ENCODE peak calls at places on chromosome 19, in four cellular contexts. T, G, X and F are unnamed samples.

GRCh38 chr19:46297700-46298476 is 1.0 kb downstream of the HIF3A start:
- DNase-seq in X (no peak), T (no peak), G (no peak), F (no peak)

GRCh38 chr19:48963371-48964204 is 1.5 kb upstream of the FTL start:
- DNase-seq in T (no peak), G (peak; percentile 90), X (peak; percentile 80), F (peak; percentile 48)

GRCh38 chr19:49442354-49442753 is 1.0 kb upstream of the SLC17A7 start:
- DNase-seq in X (no peak), G (no peak), T (no peak), F (no peak)

GRCh38 chr19:39410620-39411005 is 1.9 kb upstream of the PLEKHG2 start:
- DNase-seq in T (no peak), X (no peak), G (no peak), F (no peak)

GRCh38 chr19:49560358-49560900 is 19.9 kb downstream of the NOSIP start:
- DNase-seq in X (no peak), T (no peak), G (peak; percentile 60), F (no peak)

GRCh38 chr19:47618771-47619170 is 9.8 kb downstream of the BICRA start:
- DNase-seq in T (no peak), X (no peak), G (no peak), F (no peak)

GRCh38 chr19:3603121-3603841 is 3.4 kb downstream of the TBXA2R start:
- DNase-seq in X (no peak), T (peak; percentile 64), G (no peak), F (no peak)

GRCh38 chr19:48544856-48545750 is 6.9 kb upstream of the SULT2B1 start:
- DNase-seq in G (peak; percentile 72), T (no peak), X (no peak), F (no peak)

GRCh38 chr19:38549061-38549460 is 68.7 kb downstream of the MAP4K1 start:
- DNase-seq in X (no peak), T (no peak), G (no peak), F (no peak)

GRCh38 chr19:42349378-42350107 is 24.1 kb downstream of the MEGF8 start:
- DNase-seq in T (no peak), X (no peak), G (no peak), F (no peak)

GRCh38 chr19:45931055-45931454 is 16.5 kb upstream of the NANOS2 start:
- DNase-seq in T (no peak), X (no peak), G (no peak), F (no peak)

GRCh38 chr19:4373601-4374441 is 26.5 kb downstream of the SH3GL1 start:
- DNase-seq in G (no peak), X (no peak), T (no peak), F (no peak)

GRCh38 chr19:44722131-44723121 is 23.5 kb downstream of the CEACAM16 start:
- DNase-seq in G (no peak), T (peak; percentile 61), X (no peak), F (no peak)
- H2BK12ac ChIP-seq in G (no peak overlapping the region), T (no peak overlapping the region), X (peak overlapping the region; percentile 4), F (peak overlapping the region; percentile 94)

GRCh38 chr19:16571689-16572331 is 405 bp downstream of the SLC35E1 start:
- DNase-seq in T (peak; percentile 44), X (no peak), G (no peak), F (peak; percentile 24)
- H2BK12ac ChIP-seq in T (peak overlapping the region; percentile 25), X (no peak overlapping the region), G (no peak overlapping the region), F (peak overlapping the region; percentile 63)

DNA sequence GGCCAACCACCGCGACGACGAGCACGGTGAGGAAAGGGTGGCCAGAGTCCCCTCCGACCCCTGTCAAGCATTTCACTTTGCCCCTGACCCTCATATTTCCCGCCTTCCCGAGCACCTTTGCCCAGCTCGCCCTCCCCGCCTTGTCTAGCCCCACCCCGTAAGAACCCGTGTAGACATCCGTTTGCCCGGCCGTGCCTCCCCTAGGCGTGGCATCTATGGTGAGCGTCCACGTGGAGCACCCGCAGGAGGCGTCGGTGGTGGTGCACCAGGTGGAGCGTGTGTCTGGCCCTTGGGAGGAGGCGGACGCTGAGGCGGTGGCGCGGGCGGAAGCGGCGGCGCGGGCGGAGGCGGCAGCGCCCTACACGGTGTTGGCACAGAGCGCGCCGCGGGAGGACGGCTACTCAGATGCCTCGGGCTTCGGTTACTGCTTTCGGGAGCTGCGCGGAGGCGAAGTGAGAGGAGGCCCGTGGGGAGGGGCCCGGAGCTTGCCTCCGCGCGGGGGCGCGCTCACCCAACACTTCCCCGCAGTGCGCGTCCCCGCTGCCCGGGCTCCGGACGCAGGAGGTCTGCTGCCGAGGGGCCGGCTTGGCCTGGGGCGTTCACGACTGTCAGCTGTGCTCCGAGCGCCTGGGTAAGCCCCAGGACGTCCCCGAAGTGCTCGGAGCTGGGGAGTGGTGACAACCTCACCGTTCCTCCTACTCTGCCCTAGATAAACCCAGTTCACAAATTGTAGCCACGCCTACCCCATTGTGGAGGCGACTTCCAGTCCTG is 4.2 kb downstream of the LTBP4 start:
- DNase-seq in G (peak; percentile 76), T (peak; percentile 96), X (no peak), F (no peak)
- H2BK12ac ChIP-seq in G (no peak overlapping the region), T (peak overlapping the region; percentile 61), X (peak overlapping the region; percentile 75), F (no peak overlapping the region)

GRCh38 chr19:15125232-15126067 is 18.2 kb downstream of the SYDE1 start:
- DNase-seq in G (peak; percentile 99), X (peak; percentile 97), T (peak; percentile 99), F (peak; percentile 97)
- H2BK12ac ChIP-seq in G (no peak overlapping the region), X (peak overlapping the region; percentile 95), T (no peak overlapping the region), F (no peak overlapping the region)

DNA sequence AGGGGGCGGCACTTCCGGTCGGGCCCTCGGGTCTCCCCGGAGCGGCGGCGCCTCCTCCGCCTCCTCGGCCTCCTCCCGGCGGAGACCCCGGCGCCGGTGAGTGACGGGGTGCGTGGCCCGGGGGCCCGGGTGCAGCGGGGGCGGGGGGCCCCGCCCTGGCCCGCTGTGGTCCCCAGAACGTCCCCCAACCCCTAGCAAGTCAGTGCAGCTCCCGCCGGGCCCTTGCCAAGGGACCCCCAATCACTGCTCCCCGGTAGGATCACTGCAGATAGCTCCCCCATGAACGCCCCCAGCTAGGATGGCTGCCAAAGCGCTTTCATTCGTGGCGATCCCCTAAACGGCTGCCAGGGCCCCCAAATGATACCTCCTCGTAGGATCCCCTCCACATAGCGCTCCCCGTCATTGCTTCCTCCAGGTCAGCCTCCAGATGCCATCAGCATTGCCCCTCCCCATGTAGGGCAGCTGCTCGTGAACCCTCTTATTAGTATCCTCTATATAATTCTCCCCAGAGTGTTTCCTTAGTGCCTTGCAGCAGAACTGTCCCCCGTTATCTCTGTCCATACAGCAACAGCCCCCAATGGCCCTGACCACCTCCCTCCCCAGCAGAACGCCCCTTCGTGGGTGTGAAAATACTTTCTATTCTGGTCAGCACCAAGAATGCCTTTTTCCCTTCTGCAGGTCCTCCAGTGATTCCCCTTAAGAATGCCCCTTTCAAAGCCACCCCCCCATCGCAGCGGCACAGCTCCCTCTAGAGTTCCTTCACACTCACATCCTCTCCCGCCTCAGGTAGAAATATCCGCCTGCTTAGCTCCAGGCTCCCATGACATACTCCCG is at the start of gene ZNF865:
- DNase-seq in X (no peak), T (peak; percentile 85), G (peak; percentile 85), F (no peak)
- H2BK12ac ChIP-seq in X (peak within 1 kb of the TSS; percentile 80), T (no peak within 1 kb of the TSS), G (no peak within 1 kb of the TSS), F (no peak within 1 kb of the TSS)

DNA sequence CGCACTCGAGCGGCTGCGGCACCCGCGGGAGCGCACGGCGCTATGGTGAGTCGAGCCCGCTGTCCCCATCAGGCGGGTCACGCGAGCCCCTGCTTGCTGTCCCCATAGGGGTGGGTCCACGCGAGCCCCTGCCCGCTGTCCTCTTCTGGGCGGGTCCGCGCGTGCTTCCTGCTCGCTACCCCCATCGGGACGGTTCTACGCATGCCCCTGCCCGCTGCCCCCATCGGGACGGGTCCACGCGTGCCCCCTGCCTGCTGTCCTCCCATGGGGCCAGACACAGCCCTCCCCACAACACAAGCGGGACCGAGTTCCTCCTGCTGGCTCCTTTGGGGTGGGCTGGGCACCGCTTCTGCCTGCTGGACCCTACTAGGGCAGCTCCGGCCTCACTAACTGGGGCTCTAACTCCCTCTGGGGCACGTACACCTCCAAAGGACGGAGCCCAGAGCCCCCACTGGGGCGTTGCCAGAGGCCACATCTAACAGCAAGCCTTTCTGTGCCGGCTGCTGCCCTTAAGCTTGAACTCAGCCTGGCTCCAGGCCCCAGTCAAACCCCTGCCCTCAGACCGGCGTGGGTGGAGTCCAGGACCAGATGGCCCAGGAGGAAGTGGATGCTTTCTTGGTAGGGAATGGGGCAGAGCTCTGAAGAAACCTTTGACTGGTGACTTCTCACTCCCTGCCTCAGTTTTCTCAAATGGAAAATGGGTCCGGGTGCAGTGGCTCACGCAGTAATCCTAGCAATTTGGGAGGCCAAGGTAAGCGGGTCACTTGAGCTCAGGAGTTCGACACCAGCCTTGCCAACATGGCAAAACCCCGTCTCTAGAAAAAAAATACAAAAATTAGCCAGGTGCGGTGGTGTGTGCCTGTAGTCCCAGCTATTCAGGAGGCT is 722 bp downstream of the COLGALT1 start:
- DNase-seq in X (no peak), G (peak; percentile 76), T (peak; percentile 71), F (peak; percentile 27)
- H2BK12ac ChIP-seq in X (no peak overlapping the region), G (no peak overlapping the region), T (no peak overlapping the region), F (peak overlapping the region; percentile 90)

GRCh38 chr19:1177322-1178114 is 3.5 kb upstream of the SBNO2 start:
- DNase-seq in T (peak; percentile 45), X (no peak), G (no peak), F (no peak)
- H2BK12ac ChIP-seq in T (peak overlapping the region; percentile 6), X (peak overlapping the region; percentile 27), G (no peak overlapping the region), F (no peak overlapping the region)